ENCODE peak calls at places on chromosomes 3 and 15, in eight cellular contexts. M, H, G, N, Q, F, L and S are unnamed samples.

GRCh38 chr3:194875581-194876402 is 190.1 kb downstream of the FAM43A start:
- DNase-seq in M (no peak), H (no peak), G (no peak), N (no peak), Q (no peak), F (no peak), L (no peak), S (no peak)

GRCh38 chr3:171351676-171352075 is 108.5 kb downstream of the TNIK start:
- DNase-seq in M (no peak), H (no peak), G (peak), N (no peak), Q (no peak), F (peak), L (peak), S (no peak)

GRCh38 chr3:153901152-153901551 is 220.0 kb upstream of the ARHGEF26 start:
- DNase-seq in M (no peak), H (no peak), G (no peak), N (no peak), Q (no peak), F (peak), L (no peak), S (no peak)

GRCh38 chr15:32884136-32884535 is 166.3 kb downstream of the GREM1 start:
- DNase-seq in M (no peak), H (no peak), G (peak), N (no peak), Q (no peak), F (no peak), L (no peak), S (no peak)

GRCh38 chr3:121514496-121514895 is 31.3 kb downstream of the POLQ start:
- DNase-seq in M (no peak), H (no peak), G (no peak), N (no peak), Q (no peak), F (no peak), L (no peak), S (no peak)

GRCh38 chr3:54122046-54122801 is at the start of gene CACNA2D3:
- DNase-seq in M (no peak), H (peak), G (no peak), N (no peak), Q (no peak), F (no peak), L (peak), S (peak)

GRCh38 chr3:41044526-41044925 is 154.8 kb upstream of the CTNNB1 start:
- DNase-seq in M (no peak), H (no peak), G (no peak), N (no peak), Q (no peak), F (no peak), L (no peak), S (no peak)

GRCh38 chr3:140188285-140188684 is 253.3 kb downstream of the CLSTN2 start:
- DNase-seq in M (no peak), H (no peak), G (no peak), N (no peak), Q (no peak), F (no peak), L (no peak), S (no peak)

GRCh38 chr3:28698706-28699105 is 350.1 kb upstream of the AZI2 start:
- DNase-seq in M (no peak), H (no peak), G (no peak), N (no peak), Q (no peak), F (no peak), L (no peak), S (no peak)

GRCh38 chr3:126342991-126343661 is 14.1 kb downstream of the KLF15 start:
- DNase-seq in M (no peak), H (no peak), G (peak), N (peak), Q (no peak), F (peak), L (no peak), S (no peak)

GRCh38 chr3:155382396-155383042 is 89.0 kb upstream of the STRIT1 start:
- DNase-seq in M (no peak), H (peak), G (peak), N (peak), Q (no peak), F (peak), L (peak), S (peak)

GRCh38 chr3:15360786-15361493 is 28.6 kb upstream of the SH3BP5 start:
- DNase-seq in M (no peak), H (no peak), G (peak), N (no peak), Q (no peak), F (no peak), L (no peak), S (no peak)

GRCh38 chr3:9785602-9786001 is 6.7 kb downstream of the TADA3 start:
- DNase-seq in M (no peak), H (no peak), G (no peak), N (no peak), Q (no peak), F (no peak), L (no peak), S (no peak)

GRCh38 chr3:10467904-10468610 is 37.3 kb downstream of the ATP2B2 start:
- DNase-seq in M (no peak), H (no peak), G (no peak), N (no peak), Q (no peak), F (no peak), L (no peak), S (no peak)

GRCh38 chr15:56261854-56262509 is 18.3 kb upstream of the RFX7 start:
- DNase-seq in M (no peak), H (no peak), G (no peak), N (no peak), Q (no peak), F (no peak), L (peak), S (no peak)

GRCh38 chr3:86996261-86996955 is 5.5 kb upstream of the VGLL3 start:
- DNase-seq in M (no peak), H (no peak), G (no peak), N (no peak), Q (no peak), F (no peak), L (no peak), S (no peak)